ENCODE peak calls at places on chromosomes 12 and 14, in nine cellular contexts. A is A673, U is H9, B is left ventricle myocardium inferior, L is right lobe of liver, W is pancreas, F is ovary, E is A549, G is iPS DF 6.9. Q is an unnamed sample. For H3K9me3, the result is how much of the 10 kb centered on the place peaks cover.

GRCh38 chr14:70382556-70382955 is 23.1 kb upstream of the COX16 start:
- DNase-seq in A (no peak), U (no peak), B (no peak), L (no peak), W (no peak), F (no peak), E (no peak), G (no peak), Q (no peak)

GRCh38 chr12:124921200-124922008 is 7.0 kb upstream of the UBC start:
- DNase-seq in A (peak), U (peak), B (peak), L (no peak), W (no peak), F (peak), E (no peak), G (no peak), Q (peak)

GRCh38 chr14:45519770-45520169 is 266.8 kb upstream of the MIS18BP1 start:
- DNase-seq in A (no peak), U (no peak), B (no peak), L (no peak), W (no peak), F (no peak), E (no peak), G (no peak), Q (no peak)

GRCh38 chr14:59103396-59103795 is 85.1 kb upstream of the DAAM1 start:
- DNase-seq in A (no peak), U (no peak), B (no peak), L (no peak), W (no peak), F (no peak), E (no peak), G (no peak), Q (no peak)

GRCh38 chr12:53231859-53232640 is at the start of gene RARG:
- DNase-seq in A (peak), U (peak), B (peak), L (peak), W (no peak), F (peak), E (peak), G (no peak), Q (peak)

GRCh38 chr12:124837249-124837897 is 26.3 kb downstream of the SCARB1 start:
- DNase-seq in A (no peak), U (no peak), B (no peak), L (no peak), W (no peak), F (no peak), E (no peak), G (no peak), Q (no peak)

GRCh38 chr12:118287728-118288127 is 85.0 kb downstream of the TAOK3 start:
- DNase-seq in A (no peak), U (no peak), B (no peak), L (no peak), W (no peak), F (no peak), E (no peak), G (no peak), Q (no peak)

GRCh38 chr14:61321385-61322010 is at the start of gene PRKCH:
- DNase-seq in A (peak), U (peak), B (peak), L (peak), W (peak), F (peak), E (peak), G (no peak), Q (peak)

GRCh38 chr14:64510127-64510808 is 5.7 kb downstream of the ZBTB1 start:
- DNase-seq in A (no peak), U (no peak), B (no peak), L (no peak), W (no peak), F (no peak), E (no peak), G (no peak), Q (no peak)

GRCh38 chr12:13404631-13405473 is 208.3 kb downstream of the EMP1 start:
- DNase-seq in A (no peak), U (no peak), B (no peak), L (no peak), W (no peak), F (no peak), E (no peak), G (no peak), Q (no peak)

GRCh38 chr12:94790822-94791221 is 140.5 kb upstream of the TMCC3 start:
- DNase-seq in A (no peak), U (no peak), B (no peak), L (no peak), W (no peak), F (no peak), E (no peak), G (no peak), Q (no peak)

GRCh38 chr12:114625294-114625851 is 58.6 kb downstream of the TBX3 start:
- DNase-seq in A (peak), U (peak), B (no peak), L (no peak), W (no peak), F (peak), E (peak), G (peak), Q (no peak)

GRCh38 chr12:14814082-14814481 is at the start of gene SMCO3:
- DNase-seq in A (no peak), U (no peak), B (no peak), L (no peak), W (no peak), F (no peak), E (no peak), G (no peak), Q (no peak)

GRCh38 chr12:53659011-53659551 is 16.8 kb downstream of the ATP5MC2 start:
- DNase-seq in A (no peak), U (no peak), B (no peak), L (peak), W (no peak), F (no peak), E (peak), G (no peak), Q (peak)

GRCh38 chr12:19183121-19183838 is 53.7 kb downstream of the PLEKHA5 start:
- DNase-seq in A (no peak), U (no peak), B (no peak), L (no peak), W (no peak), F (no peak), E (no peak), G (no peak), Q (no peak)

GRCh38 chr12:28998662-28999120 is 150.4 kb upstream of the FAR2 start:
- DNase-seq in A (peak), U (no peak), B (no peak), L (no peak), W (no peak), F (no peak), E (peak), G (peak), Q (no peak)

GRCh38 chr12:121637231-121637914 is 11.0 kb downstream of the ORAI1 start:
- DNase-seq in A (no peak), U (peak), B (no peak), L (peak), W (peak), F (no peak), E (no peak), G (no peak), Q (peak)

GRCh38 chr14:93977790-93978581 is 1.6 kb upstream of the ASB2 start:
- DNase-seq in A (no peak), U (no peak), B (no peak), L (no peak), W (peak), F (no peak), E (no peak), G (no peak), Q (no peak)

GRCh38 chr14:88698651-88699050 is 94.1 kb downstream of the EML5 start:
- DNase-seq in A (no peak), U (no peak), B (no peak), L (no peak), W (no peak), F (no peak), E (no peak), G (no peak), Q (no peak)

GRCh38 chr12:97680751-97681150 is 218.1 kb downstream of the RMST start:
- DNase-seq in A (no peak), U (no peak), B (no peak), L (no peak), W (no peak), F (no peak), E (no peak), G (no peak), Q (no peak)

GRCh38 chr12:22173154-22173553 is 127.1 kb downstream of the CMAS start:
- DNase-seq in A (peak), U (no peak), B (no peak), L (no peak), W (no peak), F (no peak), E (peak), G (no peak), Q (no peak)

GRCh38 chr14:76306131-76306530 is 69.8 kb upstream of the ESRRB start:
- DNase-seq in A (no peak), U (peak), B (no peak), L (no peak), W (no peak), F (no peak), E (no peak), G (no peak), Q (no peak)

GRCh38 chr12:110253176-110253575 is 27.9 kb upstream of the ATP2A2 start:
- DNase-seq in A (no peak), U (peak), B (peak), L (peak), W (no peak), F (peak), E (no peak), G (no peak), Q (peak)

GRCh38 chr14:96204151-96205058 is at the start of gene BDKRB2:
- DNase-seq in A (peak), U (peak), B (peak), L (no peak), W (peak), F (peak), E (peak), G (no peak), Q (peak)

GRCh38 chr14:57871487-57872080 is 5.7 kb upstream of the SLC35F4 start:
- DNase-seq in A (peak), U (peak), B (no peak), L (no peak), W (no peak), F (no peak), E (peak), G (no peak), Q (no peak)

GRCh38 chr12:868722-869121 is 80.8 kb downstream of the RAD52 start:
- DNase-seq in A (no peak), U (no peak), B (no peak), L (no peak), W (no peak), F (no peak), E (no peak), G (peak), Q (no peak)

DNA sequence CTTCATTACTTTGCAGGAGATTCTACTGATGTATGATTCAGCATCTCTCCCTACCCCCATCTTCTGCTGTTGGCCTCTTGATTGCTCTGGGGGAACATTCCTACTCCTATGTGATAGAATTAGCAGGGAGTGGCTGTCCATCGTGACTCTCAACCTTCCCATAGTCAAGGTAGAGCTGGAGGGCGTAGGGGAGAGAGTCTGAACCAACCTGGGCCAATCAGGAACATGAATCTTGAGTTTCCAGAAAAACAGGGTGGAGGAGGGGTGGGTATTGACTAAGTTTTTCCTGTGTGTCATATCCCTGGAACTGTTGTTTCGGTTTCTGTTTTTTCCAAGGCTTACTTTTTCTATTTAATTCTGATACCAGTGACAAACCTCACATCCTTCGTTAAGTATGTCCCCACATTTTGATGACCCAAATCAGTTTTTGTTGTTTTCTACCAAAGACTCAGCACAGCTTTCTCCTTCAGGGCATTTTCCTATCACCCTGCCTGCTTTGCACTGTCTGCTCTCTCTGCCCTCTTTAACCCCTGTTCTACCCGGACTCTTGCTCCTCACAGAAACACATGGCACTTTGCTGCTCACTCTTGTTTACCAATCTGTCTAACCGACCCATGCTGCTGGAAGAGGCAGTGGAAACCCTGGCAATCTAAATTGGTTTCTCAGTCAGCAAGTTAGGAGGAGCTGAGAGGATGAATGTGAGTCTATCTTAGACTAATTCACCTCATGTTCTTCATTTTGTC is 1428.3 kb downstream of the AACS start:
- DNase-seq in A (no peak), U (no peak), B (no peak), L (no peak), W (no peak), F (no peak), E (no peak), G (no peak), Q (no peak)
- H3K9me3 ChIP-seq in A (under half), U (under half), B (under half), L (under half), W (under half), F (under half), E (under half), G (under half), Q (under half)

GRCh38 chr12:69007858-69008314 is 74.9 kb upstream of the CPM start:
- DNase-seq in A (no peak), U (no peak), B (no peak), L (no peak), W (no peak), F (no peak), E (no peak), G (no peak), Q (no peak)
- H3K27ac ChIP-seq in A (no peak), U (no peak), B (no peak), L (no peak), W (no peak), F (no peak), E (peak), G (no peak), Q (no peak)

GRCh38 chr12:89980236-89980635 is 271.6 kb upstream of the ATP2B1 start:
- DNase-seq in A (peak), U (no peak), B (no peak), L (no peak), W (no peak), F (no peak), E (no peak), G (no peak), Q (peak)

GRCh38 chr12:89975578-89975977 is 266.9 kb upstream of the ATP2B1 start:
- DNase-seq in A (no peak), U (no peak), B (no peak), L (no peak), W (no peak), F (no peak), E (no peak), G (no peak), Q (no peak)

GRCh38 chr12:89971880-89972279 is 263.2 kb upstream of the ATP2B1 start:
- DNase-seq in A (peak), U (no peak), B (no peak), L (no peak), W (no peak), F (no peak), E (no peak), G (no peak), Q (no peak)

GRCh38 chr12:89977356-89978185 is 268.9 kb upstream of the ATP2B1 start:
- DNase-seq in A (peak), U (no peak), B (no peak), L (no peak), W (no peak), F (no peak), E (no peak), G (no peak), Q (no peak)

DNA sequence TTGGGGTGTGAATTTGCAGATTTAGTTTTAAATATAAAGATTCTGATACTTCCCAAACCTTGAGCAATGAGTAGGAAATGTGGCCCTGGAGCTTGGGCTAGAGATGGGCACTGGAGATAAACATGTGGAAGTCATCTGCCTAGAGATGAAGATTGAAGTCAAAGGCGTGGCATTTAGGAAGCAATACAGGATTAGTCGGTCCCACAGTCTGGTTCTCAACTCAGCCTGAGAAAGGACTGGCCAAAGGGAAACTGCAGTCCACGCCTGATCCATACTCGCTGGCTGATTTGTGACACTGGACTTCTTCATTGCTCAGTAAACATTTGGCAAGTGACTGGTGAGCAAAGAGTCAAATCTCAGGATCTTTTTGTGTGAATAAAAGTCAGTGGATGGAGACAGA is 268.2 kb upstream of the ATP2B1 start:
- DNase-seq in A (no peak), U (no peak), B (no peak), L (no peak), W (no peak), F (no peak), E (no peak), G (no peak), Q (no peak)
- H3K9me3 ChIP-seq in A (under half), U (under half), B (under half), L (under half), W (under half), F (under half), E (under half), G (under half), Q (under half)

GRCh38 chr14:101823081-101823480 is 61.6 kb downstream of the PPP2R5C start:
- DNase-seq in A (no peak), U (no peak), B (no peak), L (no peak), W (no peak), F (no peak), E (no peak), G (no peak), Q (no peak)
- H3K27ac ChIP-seq in A (no peak), U (no peak), B (peak), L (peak), W (peak), F (no peak), E (no peak), G (no peak), Q (peak)

GRCh38 chr12:133201888-133202287 is 20.6 kb downstream of the ZNF268 start:
- DNase-seq in A (no peak), U (no peak), B (no peak), L (no peak), W (no peak), F (no peak), E (no peak), G (no peak), Q (no peak)

GRCh38 chr12:133202493-133203343 is 21.4 kb downstream of the ZNF268 start:
- DNase-seq in A (no peak), U (no peak), B (no peak), L (no peak), W (no peak), F (no peak), E (no peak), G (no peak), Q (no peak)

GRCh38 chr12:133203344-133204263 is 22.3 kb downstream of the ZNF268 start:
- DNase-seq in A (no peak), U (no peak), B (no peak), L (no peak), W (no peak), F (no peak), E (no peak), G (no peak), Q (no peak)

GRCh38 chr12:133206390-133206789 is 25.1 kb downstream of the ZNF268 start:
- DNase-seq in A (no peak), U (no peak), B (no peak), L (no peak), W (no peak), F (no peak), E (no peak), G (no peak), Q (no peak)

DNA sequence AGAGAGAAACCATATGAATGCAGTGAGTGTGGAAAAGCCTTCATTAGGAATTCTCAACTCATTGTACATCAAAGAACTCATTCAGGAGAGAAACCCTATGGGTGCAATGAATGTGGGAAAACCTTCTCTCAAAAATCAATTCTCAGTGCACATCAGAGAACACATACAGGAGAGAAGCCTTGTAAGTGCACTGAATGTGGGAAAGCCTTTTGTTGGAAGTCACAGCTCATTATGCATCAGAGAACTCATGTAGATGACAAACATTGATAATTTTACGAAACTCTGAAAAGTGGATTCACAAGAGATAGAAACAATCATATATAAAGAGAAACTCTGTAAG is 22.9 kb downstream of the ZNF268 start:
- DNase-seq in A (no peak), U (no peak), B (no peak), L (no peak), W (no peak), F (no peak), E (no peak), G (no peak), Q (no peak)
- H3K9me3 ChIP-seq in A (half or more), U (half or more), B (half or more), L (half or more), W (under half), F (under half), E (half or more), G (under half), Q (under half)

GRCh38 chr14:32102968-32103367 is 25.9 kb downstream of the ARHGAP5 start:
- DNase-seq in A (no peak), U (no peak), B (no peak), L (no peak), W (no peak), F (no peak), E (no peak), G (no peak), Q (no peak)
- H3K27ac ChIP-seq in A (no peak), U (no peak), B (no peak), L (no peak), W (no peak), F (no peak), E (no peak), G (no peak), Q (no peak)

DNA sequence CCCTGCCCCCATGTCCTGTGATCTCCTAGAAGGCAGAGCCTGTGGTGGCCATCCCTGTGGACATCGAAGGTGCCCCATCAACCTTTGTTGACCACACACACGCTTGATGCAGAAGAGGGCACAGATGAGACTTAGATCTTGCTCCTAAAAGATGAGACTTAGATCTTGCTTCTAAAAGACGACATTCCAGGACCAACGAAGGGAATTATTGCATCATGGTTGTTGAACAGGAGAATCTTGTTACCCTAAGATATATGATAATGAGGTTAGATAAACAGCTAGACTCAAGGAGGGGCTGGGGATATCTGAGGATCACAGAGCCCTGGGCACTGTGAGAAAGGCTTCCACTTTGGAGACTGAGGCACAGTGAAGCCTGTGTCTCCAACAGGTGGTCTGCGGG is 91.1 kb upstream of the WSCD2 start:
- DNase-seq in A (no peak), U (no peak), B (no peak), L (no peak), W (no peak), F (no peak), E (no peak), G (no peak), Q (no peak)
- H3K9me3 ChIP-seq in A (under half), U (under half), B (under half), L (under half), W (under half), F (under half), E (under half), G (under half), Q (under half)

GRCh38 chr12:17322090-17322489 is 716.1 kb upstream of the LMO3 start:
- DNase-seq in A (no peak), U (no peak), B (no peak), L (no peak), W (no peak), F (no peak), E (no peak), G (no peak), Q (no peak)
- H3K27ac ChIP-seq in A (no peak), U (no peak), B (no peak), L (no peak), W (no peak), F (no peak), E (peak), G (no peak), Q (no peak)

GRCh38 chr12:34343345-34343744 is 321.0 kb downstream of the ALG10 start:
- DNase-seq in A (no peak), U (no peak), B (no peak), L (no peak), W (no peak), F (no peak), E (no peak), G (no peak), Q (no peak)

GRCh38 chr12:34340534-34341361 is 318.5 kb downstream of the ALG10 start:
- DNase-seq in A (no peak), U (no peak), B (no peak), L (no peak), W (no peak), F (no peak), E (no peak), G (no peak), Q (no peak)

GRCh38 chr12:34339922-34340321 is 317.6 kb downstream of the ALG10 start:
- DNase-seq in A (no peak), U (no peak), B (no peak), L (no peak), W (no peak), F (no peak), E (no peak), G (no peak), Q (no peak)

GRCh38 chr12:34342048-34342447 is 319.8 kb downstream of the ALG10 start:
- DNase-seq in A (no peak), U (no peak), B (no peak), L (no peak), W (no peak), F (no peak), E (no peak), G (no peak), Q (no peak)

GRCh38 chr12:34341362-34341733 is 319.1 kb downstream of the ALG10 start:
- DNase-seq in A (no peak), U (no peak), B (no peak), L (no peak), W (no peak), F (no peak), E (no peak), G (no peak), Q (no peak)
- H3K9me3 ChIP-seq in A (under half), U (under half), B (under half), L (under half), W (under half), F (under half), E (under half), G (under half), Q (under half)

Q was measured in aorta.